ENCODE peak calls at places on chromosome X, in four cellular contexts. U is GM12891, F is AG08395, V is GM13976. Z is an unnamed sample.

GRCh38 chrX:70089575-70090297 is 27.5 kb downstream of the OTUD6A start:
- DNase-seq in U (no peak), F (peak), V (no peak), Z (no peak)

GRCh38 chrX:9131066-9131465 is 97.1 kb upstream of the FAM9B start:
- DNase-seq in U (no peak), F (no peak), V (no peak), Z (no peak)

GRCh38 chrX:132093239-132093860 is 34.5 kb downstream of the FRMD7 start:
- DNase-seq in U (no peak), F (no peak), V (no peak), Z (no peak)

GRCh38 chrX:96564595-96564994 is 120.0 kb upstream of the DIAPH2 start:
- DNase-seq in U (no peak), F (peak), V (no peak), Z (no peak)

GRCh38 chrX:39777623-39778025 is 320.1 kb downstream of the BCOR start:
- DNase-seq in U (no peak), F (no peak), V (no peak), Z (no peak)

GRCh38 chrX:16671005-16671404 is 21.0 kb downstream of the S100G start:
- DNase-seq in U (peak), F (peak), V (peak), Z (peak)

GRCh38 chrX:115679460-115679859 is 118.5 kb downstream of the PLS3 start:
- DNase-seq in U (no peak), F (peak), V (peak), Z (peak)

GRCh38 chrX:2846992-2847391 is 18.3 kb downstream of the GYG2 start:
- DNase-seq in U (no peak), F (no peak), V (no peak), Z (no peak)

Z was measured in GM13977.